ENCODE peak calls at places on chromosomes 13 and 19, in ten cellular contexts. One of them, this sample, is unnamed. For H3K27me3, the result is how much of the 10 kb centered on the place peaks cover.

GRCh38 chr13:21546372-21546771 is 57.6 kb downstream of the MICU2 start:
- DNase-seq in thoracic aorta: no peak
- DNase-seq in body of pancreas: no peak
- DNase-seq in breast epithelium: no peak
- DNase-seq in ascending aorta: no peak
- DNase-seq in colonic mucosa: no peak
- DNase-seq in ovary: no peak
- DNase-seq in fibroblast of lung: peak
- DNase-seq in cardiac muscle cell: no peak
- DNase-seq in uterus: no peak
- DNase-seq in this sample: no peak

GRCh38 chr13:68026077-68026476 is 795.9 kb upstream of the PCDH9 start:
- DNase-seq in body of pancreas: no peak
- DNase-seq in ascending aorta: no peak
- DNase-seq in colonic mucosa: no peak
- DNase-seq in cardiac muscle cell: no peak
- DNase-seq in uterus: no peak
- DNase-seq in thoracic aorta: no peak
- DNase-seq in fibroblast of lung: no peak
- DNase-seq in ovary: no peak
- DNase-seq in breast epithelium: no peak
- DNase-seq in this sample: no peak

GRCh38 chr19:47027586-47028371 is 8.1 kb downstream of the NPAS1 start:
- DNase-seq in cardiac muscle cell: no peak
- DNase-seq in ascending aorta: no peak
- DNase-seq in thoracic aorta: no peak
- DNase-seq in breast epithelium: no peak
- DNase-seq in body of pancreas: no peak
- DNase-seq in colonic mucosa: no peak
- DNase-seq in fibroblast of lung: no peak
- DNase-seq in uterus: no peak
- DNase-seq in ovary: no peak
- DNase-seq in this sample: no peak

GRCh38 chr19:33620611-33621010 is 1.1 kb upstream of the CHST8 start:
- DNase-seq in thoracic aorta: no peak
- DNase-seq in cardiac muscle cell: no peak
- DNase-seq in colonic mucosa: no peak
- DNase-seq in uterus: no peak
- DNase-seq in body of pancreas: no peak
- DNase-seq in fibroblast of lung: no peak
- DNase-seq in breast epithelium: no peak
- DNase-seq in ascending aorta: no peak
- DNase-seq in ovary: no peak
- DNase-seq in this sample: no peak

GRCh38 chr19:24073807-24074206 is 13.2 kb upstream of the ZNF254 start:
- DNase-seq in thoracic aorta: no peak
- DNase-seq in ovary: no peak
- DNase-seq in colonic mucosa: no peak
- DNase-seq in uterus: no peak
- DNase-seq in cardiac muscle cell: no peak
- DNase-seq in ascending aorta: no peak
- DNase-seq in body of pancreas: no peak
- DNase-seq in fibroblast of lung: no peak
- DNase-seq in breast epithelium: no peak
- DNase-seq in this sample: peak

GRCh38 chr13:79318664-79319063 is 87.4 kb downstream of the RBM26 start:
- DNase-seq in thoracic aorta: no peak
- DNase-seq in breast epithelium: no peak
- DNase-seq in fibroblast of lung: no peak
- DNase-seq in ascending aorta: no peak
- DNase-seq in cardiac muscle cell: no peak
- DNase-seq in ovary: no peak
- DNase-seq in body of pancreas: no peak
- DNase-seq in uterus: no peak
- DNase-seq in colonic mucosa: no peak
- DNase-seq in this sample: no peak

GRCh38 chr19:3129112-3129511 is 6.7 kb upstream of the GNA15 start:
- DNase-seq in breast epithelium: no peak
- DNase-seq in thoracic aorta: no peak
- DNase-seq in ovary: no peak
- DNase-seq in uterus: no peak
- DNase-seq in cardiac muscle cell: no peak
- DNase-seq in ascending aorta: no peak
- DNase-seq in colonic mucosa: no peak
- DNase-seq in fibroblast of lung: peak
- DNase-seq in body of pancreas: no peak
- DNase-seq in this sample: no peak

GRCh38 chr13:114077938-114078335 is 54.5 kb downstream of the RASA3 start:
- DNase-seq in ascending aorta: no peak
- DNase-seq in fibroblast of lung: peak
- DNase-seq in body of pancreas: peak
- DNase-seq in breast epithelium: no peak
- DNase-seq in uterus: peak
- DNase-seq in thoracic aorta: no peak
- DNase-seq in colonic mucosa: no peak
- DNase-seq in cardiac muscle cell: no peak
- DNase-seq in ovary: peak
- DNase-seq in this sample: no peak

GRCh38 chr13:26971990-26972888 is 199.4 kb downstream of the USP12 start:
- DNase-seq in thoracic aorta: no peak
- DNase-seq in ovary: no peak
- DNase-seq in ascending aorta: no peak
- DNase-seq in breast epithelium: no peak
- DNase-seq in fibroblast of lung: peak
- DNase-seq in uterus: no peak
- DNase-seq in colonic mucosa: peak
- DNase-seq in cardiac muscle cell: peak
- DNase-seq in body of pancreas: peak
- DNase-seq in this sample: peak

GRCh38 chr13:93118081-93118615 is 108.5 kb upstream of the GPC6 start:
- DNase-seq in breast epithelium: no peak
- DNase-seq in ovary: no peak
- DNase-seq in colonic mucosa: no peak
- DNase-seq in body of pancreas: no peak
- DNase-seq in ascending aorta: no peak
- DNase-seq in thoracic aorta: no peak
- DNase-seq in fibroblast of lung: no peak
- DNase-seq in uterus: no peak
- DNase-seq in cardiac muscle cell: no peak
- DNase-seq in this sample: no peak

GRCh38 chr13:110559429-110559943 is 2.0 kb downstream of the RAB20 start:
- DNase-seq in breast epithelium: peak
- DNase-seq in cardiac muscle cell: peak
- DNase-seq in thoracic aorta: no peak
- DNase-seq in ovary: peak
- DNase-seq in fibroblast of lung: peak
- DNase-seq in body of pancreas: peak
- DNase-seq in colonic mucosa: peak
- DNase-seq in ascending aorta: no peak
- DNase-seq in uterus: peak
- DNase-seq in this sample: peak
- H3K27me3 ChIP-seq in breast epithelium: under half
- H3K27me3 ChIP-seq in cardiac muscle cell: under half
- H3K27me3 ChIP-seq in thoracic aorta: under half
- H3K27me3 ChIP-seq in ovary: under half
- H3K27me3 ChIP-seq in fibroblast of lung: under half
- H3K27me3 ChIP-seq in body of pancreas: under half
- H3K27me3 ChIP-seq in colonic mucosa: under half
- H3K27me3 ChIP-seq in ascending aorta: under half
- H3K27me3 ChIP-seq in uterus: under half
- H3K27me3 ChIP-seq in this sample: under half

DNA sequence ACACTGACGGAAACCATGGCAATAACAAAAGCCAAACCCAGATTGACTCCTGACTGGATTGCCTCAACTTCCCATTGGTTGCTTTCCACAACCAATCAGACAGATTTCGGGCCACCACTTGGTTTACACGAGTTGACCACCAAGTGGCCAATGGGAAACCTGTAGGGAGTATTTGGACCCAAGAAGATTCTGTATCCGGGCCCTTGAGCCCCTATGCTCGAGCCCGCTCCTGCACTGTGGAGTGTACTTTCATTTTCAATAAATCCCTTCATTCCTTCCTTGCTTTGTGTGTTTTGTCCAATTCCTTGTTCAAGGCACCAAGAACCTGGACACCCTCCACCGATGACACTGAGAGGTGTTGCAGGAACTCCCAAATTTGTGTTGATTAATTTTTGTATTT is 24.1 kb upstream of the URI1 start:
- DNase-seq in thoracic aorta: no peak
- DNase-seq in ovary: no peak
- DNase-seq in cardiac muscle cell: no peak
- DNase-seq in colonic mucosa: no peak
- DNase-seq in ascending aorta: no peak
- DNase-seq in uterus: no peak
- DNase-seq in body of pancreas: no peak
- DNase-seq in fibroblast of lung: no peak
- DNase-seq in breast epithelium: no peak
- DNase-seq in this sample: no peak
- TF ChIP-seq CTCF in thoracic aorta: no peak
- TF ChIP-seq CTCF in ovary: no peak
- TF ChIP-seq CTCF in cardiac muscle cell: no peak
- TF ChIP-seq CTCF in colonic mucosa: no peak
- TF ChIP-seq CTCF in ascending aorta: no peak
- TF ChIP-seq CTCF in uterus: no peak
- TF ChIP-seq CTCF in body of pancreas: no peak
- TF ChIP-seq CTCF in fibroblast of lung: no peak
- TF ChIP-seq CTCF in breast epithelium: no peak
- TF ChIP-seq CTCF in this sample: no peak

DNA sequence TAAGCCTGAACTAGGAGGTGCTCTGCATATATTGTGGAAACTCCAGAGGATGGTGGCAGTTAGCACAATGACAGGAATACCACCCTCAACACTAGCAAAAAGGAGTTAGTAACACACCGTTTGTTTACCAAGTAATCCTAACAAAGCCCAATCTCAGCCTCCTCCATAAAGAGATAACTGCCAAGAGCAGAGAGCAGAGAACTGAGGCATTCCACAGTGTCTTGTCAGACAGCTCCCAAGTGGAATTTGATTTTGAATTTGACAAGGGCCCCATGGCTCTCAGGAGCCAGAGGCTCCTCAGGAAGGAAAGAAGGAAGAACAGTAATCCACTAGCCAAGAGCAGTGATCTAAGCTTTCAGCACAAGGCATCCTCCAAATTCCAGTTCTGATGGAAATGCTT is 298.6 kb downstream of the DCLK1 start:
- DNase-seq in fibroblast of lung: no peak
- DNase-seq in body of pancreas: no peak
- DNase-seq in uterus: no peak
- DNase-seq in ovary: no peak
- DNase-seq in colonic mucosa: no peak
- DNase-seq in breast epithelium: no peak
- DNase-seq in thoracic aorta: no peak
- DNase-seq in ascending aorta: no peak
- DNase-seq in cardiac muscle cell: no peak
- DNase-seq in this sample: no peak
- H3K27ac ChIP-seq in fibroblast of lung: no peak
- H3K27ac ChIP-seq in body of pancreas: no peak
- H3K27ac ChIP-seq in uterus: no peak
- H3K27ac ChIP-seq in ovary: no peak
- H3K27ac ChIP-seq in colonic mucosa: no peak
- H3K27ac ChIP-seq in breast epithelium: no peak
- H3K27ac ChIP-seq in thoracic aorta: no peak
- H3K27ac ChIP-seq in ascending aorta: no peak
- H3K27ac ChIP-seq in cardiac muscle cell: no peak
- H3K27ac ChIP-seq in this sample: no peak

GRCh38 chr19:30665449-30665848 is 293.3 kb downstream of the ZNF536 start:
- DNase-seq in ovary: no peak
- DNase-seq in body of pancreas: peak
- DNase-seq in cardiac muscle cell: no peak
- DNase-seq in breast epithelium: no peak
- DNase-seq in fibroblast of lung: no peak
- DNase-seq in thoracic aorta: no peak
- DNase-seq in colonic mucosa: no peak
- DNase-seq in uterus: no peak
- DNase-seq in ascending aorta: no peak
- DNase-seq in this sample: no peak
- H3K27me3 ChIP-seq in ovary: under half
- H3K27me3 ChIP-seq in body of pancreas: under half
- H3K27me3 ChIP-seq in cardiac muscle cell: under half
- H3K27me3 ChIP-seq in breast epithelium: under half
- H3K27me3 ChIP-seq in fibroblast of lung: under half
- H3K27me3 ChIP-seq in thoracic aorta: under half
- H3K27me3 ChIP-seq in colonic mucosa: under half
- H3K27me3 ChIP-seq in uterus: under half
- H3K27me3 ChIP-seq in ascending aorta: under half
- H3K27me3 ChIP-seq in this sample: under half

DNA sequence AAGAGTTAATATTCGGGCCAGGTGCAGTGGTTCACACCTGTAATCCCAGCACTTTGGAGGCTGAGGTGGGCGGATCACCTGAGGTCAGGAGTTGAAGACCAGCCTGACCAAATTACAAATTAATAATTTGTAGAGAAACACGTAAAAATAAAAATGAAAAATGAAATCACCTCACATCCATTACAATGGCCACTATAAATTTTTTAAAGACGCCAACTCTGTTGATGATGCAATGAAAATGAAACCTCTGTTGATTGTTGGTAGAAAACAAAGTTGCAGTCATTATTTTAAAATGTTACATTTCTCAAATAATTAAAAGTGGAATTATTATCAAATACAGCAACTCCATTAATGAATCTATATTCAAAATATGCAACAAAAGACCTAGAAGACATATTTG is 26.8 kb downstream of the ZNF100 start:
- DNase-seq in colonic mucosa: no peak
- DNase-seq in breast epithelium: no peak
- DNase-seq in uterus: no peak
- DNase-seq in cardiac muscle cell: no peak
- DNase-seq in fibroblast of lung: no peak
- DNase-seq in ascending aorta: no peak
- DNase-seq in body of pancreas: no peak
- DNase-seq in ovary: no peak
- DNase-seq in thoracic aorta: no peak
- DNase-seq in this sample: no peak
- TF ChIP-seq CTCF in colonic mucosa: no peak
- TF ChIP-seq CTCF in breast epithelium: no peak
- TF ChIP-seq CTCF in uterus: no peak
- TF ChIP-seq CTCF in cardiac muscle cell: no peak
- TF ChIP-seq CTCF in fibroblast of lung: no peak
- TF ChIP-seq CTCF in ascending aorta: no peak
- TF ChIP-seq CTCF in body of pancreas: no peak
- TF ChIP-seq CTCF in ovary: no peak
- TF ChIP-seq CTCF in thoracic aorta: no peak
- TF ChIP-seq CTCF in this sample: no peak

This sample was measured in transverse colon.